ENCODE peak calls at places on chromosomes 16 and 17, in six cellular contexts. W is thyroid gland, M is breast epithelium, C is Peyer's patch, G is stomach, F is right cardiac atrium. P is an unnamed sample.

GRCh38 chr17:81429353-81429774 is 34.1 kb downstream of the BAHCC1 start:
- DNase-seq in M (peak; percentile 76), C (no peak), F (peak; percentile 81), W (peak; percentile 94), G (peak; percentile 90), P (peak; percentile 89)

GRCh38 chr17:1413281-1413791 is 13.3 kb upstream of the YWHAE start:
- DNase-seq in G (peak; percentile 89), F (peak; percentile 88), C (no peak), W (peak; percentile 97), M (no peak), P (peak; percentile 71)

GRCh38 chr16:46736695-46737094 is 11.4 kb downstream of the MYLK3 start:
- DNase-seq in F (no peak), G (no peak), C (no peak), W (no peak), M (no peak), P (peak; percentile 59)

GRCh38 chr16:84640145-84640544 is 8.2 kb upstream of the KLHL36 start:
- DNase-seq in M (no peak), W (no peak), F (no peak), C (no peak), G (no peak), P (no peak)

GRCh38 chr16:81493755-81494433 is 49.3 kb downstream of the CMIP start:
- DNase-seq in M (peak; percentile 85), G (peak; percentile 78), W (peak; percentile 48), F (peak; percentile 57), C (no peak), P (no peak)

GRCh38 chr17:7750321-7750821 is 32.8 kb downstream of the DNAH2 start:
- DNase-seq in G (no peak), M (no peak), W (no peak), C (no peak), F (no peak), P (no peak)

GRCh38 chr17:57293077-57293476 is 36.8 kb downstream of the MSI2 start:
- DNase-seq in G (no peak), C (no peak), W (no peak), F (no peak), M (peak; percentile 86), P (no peak)

GRCh38 chr17:72439893-72440502 is 319.2 kb downstream of the SOX9 start:
- DNase-seq in C (no peak), F (no peak), W (no peak), M (no peak), G (no peak), P (no peak)

GRCh38 chr16:1046271-1046955 is 26.1 kb upstream of the SSTR5 start:
- DNase-seq in M (no peak), W (no peak), G (no peak), C (no peak), F (no peak), P (no peak)

GRCh38 chr17:72421128-72422092 is 300.6 kb downstream of the SOX9 start:
- DNase-seq in M (peak; percentile 77), G (peak; percentile 71), W (no peak), F (peak; percentile 31), C (no peak), P (no peak)

GRCh38 chr16:84308120-84308519 is 13.4 kb downstream of the WFDC1 start:
- DNase-seq in F (peak; percentile 48), W (peak; percentile 49), M (no peak), G (peak; percentile 32), C (no peak), P (peak; percentile 73)

GRCh38 chr17:67834634-67835033 is 9.3 kb downstream of the BPTF start:
- DNase-seq in G (no peak), F (no peak), C (no peak), W (no peak), M (no peak), P (no peak)

GRCh38 chr16:69838417-69838990 is 76.4 kb downstream of the WWP2 start:
- DNase-seq in G (no peak), F (peak; percentile 52), C (no peak), M (no peak), W (no peak), P (no peak)

GRCh38 chr17:71003736-71004135 is 834.4 kb downstream of the KCNJ2 start:
- DNase-seq in G (no peak), C (no peak), F (no peak), W (no peak), M (no peak), P (no peak)

GRCh38 chr17:48223945-48224344 is 116.4 kb downstream of the SNX11 start:
- DNase-seq in C (no peak), M (no peak), G (no peak), F (no peak), W (no peak), P (no peak)

DNA sequence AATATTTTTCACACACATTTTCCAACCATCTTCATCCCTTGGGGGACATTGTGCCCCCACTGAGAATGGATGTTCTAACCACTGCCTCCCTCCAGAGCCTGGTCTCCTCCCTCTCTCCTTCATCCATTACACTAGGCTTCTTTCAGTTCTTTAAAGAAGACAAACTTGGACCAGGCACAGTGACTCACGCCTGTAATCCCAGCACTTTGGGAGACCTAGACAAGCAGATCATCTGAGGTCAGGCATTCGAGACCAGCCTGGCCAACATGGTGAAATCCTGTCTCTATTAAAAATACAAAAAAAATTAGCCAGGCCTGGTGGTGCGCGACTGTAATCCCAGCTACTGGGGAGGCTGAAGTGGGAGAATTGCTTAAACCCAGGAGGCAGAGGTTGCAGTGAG is 6.5 kb downstream of the ALOX15 start:
- DNase-seq in G (no peak), W (no peak), F (no peak), C (no peak), M (no peak), P (peak; percentile 11)
- H3K4me1 ChIP-seq in G (peaks cover 6% of the 10 kb centered on the region), W (no peaks in the 10 kb centered on the region), F (no peaks in the 10 kb centered on the region), C (peaks cover 5% of the 10 kb centered on the region), M (no peaks in the 10 kb centered on the region), P (no peaks in the 10 kb centered on the region)

GRCh38 chr17:76441681-76442340 is 11.1 kb downstream of the UBE2O start:
- DNase-seq in F (no peak), M (no peak), W (no peak), G (no peak), C (no peak), P (no peak)

GRCh38 chr17:76446449-76447231 is 6.3 kb downstream of the UBE2O start:
- DNase-seq in C (no peak), M (no peak), W (peak; percentile 77), F (no peak), G (peak; percentile 42), P (no peak)

GRCh38 chr17:76442341-76443338 is 10.3 kb downstream of the UBE2O start:
- DNase-seq in W (no peak), G (no peak), C (no peak), F (no peak), M (no peak), P (no peak)

GRCh38 chr17:76445697-76446448 is 7.1 kb downstream of the UBE2O start:
- DNase-seq in M (no peak), G (no peak), F (no peak), C (no peak), W (peak; percentile 78), P (no peak)

DNA sequence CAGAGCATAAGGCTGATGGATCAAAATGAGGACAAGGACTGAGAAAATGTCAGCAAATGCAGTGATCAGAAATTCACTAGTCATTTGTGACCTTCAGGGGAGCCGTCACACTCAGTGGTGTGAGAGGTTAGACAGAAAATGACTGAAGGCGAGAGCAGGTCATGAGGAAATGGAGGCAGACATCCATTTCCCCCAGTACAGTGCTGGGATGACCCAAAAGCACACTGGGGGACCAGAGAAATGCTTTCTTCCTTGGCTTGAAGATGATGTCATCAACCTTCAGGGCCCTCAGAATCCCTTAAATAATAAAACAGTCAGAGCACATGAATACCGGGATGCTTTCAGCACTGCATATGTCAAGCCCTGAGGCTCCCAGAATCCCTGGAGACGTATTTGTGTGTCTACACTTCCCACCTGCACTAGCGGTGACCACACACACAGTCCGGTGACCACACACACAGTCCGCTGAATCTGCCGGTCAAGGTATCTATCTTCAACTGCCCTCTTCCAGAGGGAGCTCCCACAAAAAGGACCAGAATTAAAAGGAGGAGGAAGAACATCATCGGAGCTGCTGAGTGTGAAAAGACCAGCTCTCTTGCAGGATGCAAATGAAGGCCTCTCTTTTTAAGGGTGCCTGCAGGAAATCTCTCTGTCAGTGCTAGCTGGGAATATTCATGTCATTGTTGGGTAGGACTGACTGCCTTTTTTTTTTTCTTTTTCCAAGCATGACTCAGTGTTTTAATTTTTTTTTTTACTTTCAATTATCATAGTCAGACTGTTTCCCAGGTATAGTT is 8.2 kb downstream of the UBE2O start:
- DNase-seq in C (no peak), G (no peak), W (no peak), F (no peak), M (no peak), P (no peak)
- H3K4me3 ChIP-seq in C (no peak overlapping the region), G (no peak overlapping the region), W (no peak overlapping the region), F (no peak overlapping the region), M (no peak overlapping the region), P (no peak overlapping the region)

GRCh38 chr16:3800477-3801270 is 79.8 kb downstream of the CREBBP start:
- DNase-seq in G (no peak), W (no peak), M (no peak), F (no peak), C (no peak), P (no peak)
- H3K4me1 ChIP-seq in G (peaks cover 11% of the 10 kb centered on the region), W (peaks cover 17% of the 10 kb centered on the region), M (no peaks in the 10 kb centered on the region), F (peaks cover 4% of the 10 kb centered on the region), C (no peaks in the 10 kb centered on the region), P (peaks cover 33% of the 10 kb centered on the region)

DNA sequence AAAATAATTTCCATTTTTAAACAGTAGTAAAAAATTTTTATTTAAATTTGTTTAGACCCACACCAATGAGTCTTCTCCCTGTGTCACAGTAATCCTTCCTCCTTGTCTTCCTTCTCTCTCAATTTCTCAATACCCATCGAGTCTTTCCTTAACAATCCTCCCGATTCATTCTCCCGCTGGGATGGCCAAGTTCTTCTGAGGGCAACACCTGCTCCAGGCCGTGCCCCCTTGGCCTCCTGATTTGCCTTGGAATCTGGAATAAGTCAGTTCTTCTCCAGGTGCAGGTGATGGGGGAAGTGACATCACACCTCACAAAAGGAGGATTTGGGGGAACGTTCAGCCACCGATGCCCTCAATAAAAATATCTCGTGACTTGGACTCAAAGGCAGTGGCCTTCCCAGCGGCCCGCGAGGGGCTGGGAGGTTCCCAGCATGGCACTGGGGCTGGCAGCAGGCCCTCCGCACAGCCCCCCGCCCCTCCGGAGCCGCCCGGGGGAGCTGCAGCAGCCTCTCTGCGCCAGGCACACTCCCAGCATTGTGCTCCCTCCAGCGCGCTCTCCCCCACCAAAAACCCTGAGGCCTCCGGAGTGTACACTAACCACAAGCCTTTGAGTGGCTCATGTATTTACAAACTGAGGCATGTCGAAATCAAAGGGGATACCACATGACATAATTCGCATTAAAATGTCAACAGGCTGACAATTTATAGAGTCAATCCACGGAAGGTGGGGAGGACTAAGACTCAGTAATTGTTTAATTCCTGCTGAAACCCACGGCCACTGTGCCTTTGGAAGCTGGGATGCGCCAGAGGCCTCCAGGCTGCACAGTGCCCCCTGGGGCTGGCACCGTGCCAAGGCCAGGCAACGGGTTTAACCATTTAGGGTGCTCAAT is 120.5 kb downstream of the ZFHX3 start:
- DNase-seq in G (no peak), C (no peak), M (peak; percentile 59), F (no peak), W (no peak), P (peak; percentile 83)
- H3K4me3 ChIP-seq in G (no peak overlapping the region), C (no peak overlapping the region), M (peak overlapping the region; percentile 47), F (no peak overlapping the region), W (no peak overlapping the region), P (peak overlapping the region; percentile 27)

P was measured in upper lobe of right lung.